ENCODE peak calls at places on chromosomes 6 and 20, in ten cellular contexts. X, O, D, G, N, M, Y, C, K and T are unnamed samples.

GRCh38 chr20:18388860-18389259 is 78.0 kb downstream of the DZANK1 start:
- DNase-seq in G (no peak), C (no peak), D (no peak), O (peak), M (no peak), Y (peak), N (no peak), X (peak), K (no peak), T (no peak)

GRCh38 chr6:125872259-125872921 is 81.6 kb downstream of the NCOA7 start:
- DNase-seq in M (no peak), C (no peak), N (no peak), X (no peak), D (no peak), G (no peak), O (peak), Y (peak), K (no peak), T (no peak)

GRCh38 chr6:3128381-3129108 is 10.0 kb downstream of the BPHL start:
- DNase-seq in Y (no peak), O (no peak), C (no peak), N (no peak), X (no peak), G (no peak), D (no peak), K (no peak), M (no peak), T (no peak)

GRCh38 chr6:13101985-13102384 is 226.4 kb downstream of the TBC1D7 start:
- DNase-seq in X (no peak), O (no peak), M (no peak), N (no peak), G (no peak), K (no peak), C (no peak), D (no peak), Y (no peak), T (no peak)

GRCh38 chr6:138963531-138963930 is 24.5 kb downstream of the REPS1 start:
- DNase-seq in M (no peak), N (no peak), X (no peak), K (no peak), C (no peak), O (peak), D (no peak), Y (no peak), G (no peak), T (no peak)

GRCh38 chr6:81735756-81736380 is 16.6 kb downstream of the TENT5A start:
- DNase-seq in N (no peak), M (no peak), O (peak), K (no peak), D (no peak), X (peak), C (no peak), Y (peak), G (no peak), T (no peak)

GRCh38 chr6:5036309-5036708 is 32.5 kb upstream of the RPP40 start:
- DNase-seq in C (no peak), K (peak), M (no peak), D (no peak), X (peak), O (peak), N (no peak), G (no peak), Y (peak), T (no peak)

GRCh38 chr20:64192406-64192805 is 28.2 kb downstream of the MYT1 start:
- DNase-seq in C (no peak), O (no peak), D (no peak), G (no peak), M (no peak), K (peak), X (no peak), N (peak), Y (no peak), T (no peak)

GRCh38 chr6:139583420-139583819 is 209.0 kb upstream of the CITED2 start:
- DNase-seq in O (peak), C (no peak), K (no peak), Y (peak), M (no peak), X (no peak), G (no peak), D (no peak), N (no peak), T (no peak)

GRCh38 chr6:168332020-168332419 is 12.4 kb upstream of the DACT2 start:
- DNase-seq in Y (no peak), C (no peak), K (no peak), G (no peak), M (no peak), X (no peak), O (no peak), D (no peak), N (no peak), T (no peak)

GRCh38 chr6:98724537-98724936 is 109.8 kb upstream of the POU3F2 start:
- DNase-seq in X (no peak), K (peak), Y (no peak), C (no peak), O (peak), G (no peak), D (no peak), N (no peak), M (no peak), T (no peak)

GRCh38 chr6:37788259-37788658 is 31.3 kb upstream of the ZFAND3 start:
- DNase-seq in X (no peak), M (no peak), G (no peak), Y (no peak), O (no peak), C (no peak), N (no peak), K (no peak), D (no peak), T (no peak)

GRCh38 chr20:46400828-46401477 is 5.5 kb downstream of the ELMO2 start:
- DNase-seq in O (peak), M (no peak), G (no peak), K (no peak), N (no peak), C (no peak), X (peak), D (no peak), Y (peak), T (no peak)

GRCh38 chr6:69795469-69796080 is 1.2 kb downstream of the LMBRD1 start:
- DNase-seq in C (no peak), O (peak), Y (no peak), D (no peak), M (no peak), N (no peak), X (no peak), K (no peak), G (no peak), T (peak)

GRCh38 chr20:17972121-17972520 is 3.3 kb downstream of the MGME1 start:
- DNase-seq in X (no peak), G (no peak), K (no peak), O (peak), D (no peak), C (no peak), N (no peak), M (no peak), Y (peak), T (no peak)

GRCh38 chr6:96186516-96187195 is 170.9 kb downstream of the FUT9 start:
- DNase-seq in D (no peak), M (no peak), X (no peak), N (no peak), O (no peak), G (no peak), C (no peak), Y (no peak), K (no peak), T (no peak)

GRCh38 chr6:9516207-9516606 is 898.7 kb downstream of the TFAP2A start:
- DNase-seq in G (peak), C (no peak), O (peak), M (no peak), N (no peak), Y (peak), D (no peak), X (peak), K (peak), T (no peak)

GRCh38 chr20:3168829-3169590 is 4.3 kb downstream of the LZTS3 start:
- DNase-seq in O (no peak), G (no peak), N (no peak), Y (no peak), C (no peak), M (no peak), D (no peak), X (no peak), K (no peak), T (no peak)

GRCh38 chr20:48686238-48687096 is 141.3 kb downstream of the PREX1 start:
- DNase-seq in Y (no peak), D (peak), X (peak), N (no peak), G (peak), M (no peak), O (peak), K (no peak), C (no peak), T (no peak)

GRCh38 chr6:137313928-137314855 is 95.0 kb upstream of the IFNGR1 start:
- DNase-seq in M (peak), D (peak), O (peak), N (peak), K (peak), G (peak), Y (peak), X (peak), C (peak), T (peak)

GRCh38 chr6:14209005-14209404 is 91.4 kb downstream of the CD83 start:
- DNase-seq in N (no peak), M (no peak), G (no peak), O (no peak), K (no peak), D (no peak), Y (no peak), C (no peak), X (no peak), T (no peak)

GRCh38 chr20:57473246-57474042 is 51.5 kb downstream of the CTCFL start:
- DNase-seq in X (no peak), D (no peak), N (peak), M (no peak), O (peak), Y (no peak), G (no peak), K (no peak), C (peak), T (peak)

GRCh38 chr20:31987744-31988143 is 19.8 kb downstream of the XKR7 start:
- DNase-seq in Y (no peak), M (no peak), N (no peak), O (peak), G (no peak), C (no peak), X (peak), D (no peak), K (no peak), T (no peak)

GRCh38 chr6:136524339-136524935 is 25.8 kb downstream of the MAP7 start:
- DNase-seq in K (no peak), C (no peak), X (no peak), D (no peak), M (no peak), N (no peak), Y (no peak), G (no peak), O (no peak), T (no peak)

GRCh38 chr6:109701201-109701600 is 10.1 kb downstream of the FIG4 start:
- DNase-seq in D (no peak), G (no peak), O (no peak), X (no peak), K (no peak), Y (no peak), N (no peak), C (no peak), M (no peak), T (no peak)

GRCh38 chr20:59819496-59820203 is 113.8 kb downstream of the SYCP2 start:
- DNase-seq in Y (no peak), G (no peak), X (no peak), D (no peak), M (no peak), O (no peak), N (no peak), K (no peak), C (no peak), T (no peak)

GRCh38 chr20:16078172-16078898 is 494.9 kb downstream of the KIF16B start:
- DNase-seq in N (no peak), D (no peak), G (no peak), X (no peak), K (no peak), Y (no peak), M (no peak), O (no peak), C (no peak), T (no peak)

GRCh38 chr6:97009781-97010492 is 85.4 kb downstream of the KLHL32 start:
- DNase-seq in K (no peak), Y (no peak), C (no peak), X (no peak), O (no peak), G (no peak), N (no peak), D (no peak), M (no peak), T (no peak)

GRCh38 chr6:5723905-5724691 is 282.6 kb downstream of the NRN1 start:
- DNase-seq in C (no peak), G (no peak), M (no peak), O (peak), K (no peak), D (peak), X (no peak), Y (no peak), N (peak), T (peak)

GRCh38 chr6:18276610-18277009 is 12.3 kb upstream of the DEK start:
- DNase-seq in M (no peak), N (no peak), Y (no peak), O (no peak), X (no peak), G (no peak), C (no peak), D (no peak), K (no peak), T (no peak)

GRCh38 chr6:95249176-95249575 is 328.2 kb upstream of the MANEA start:
- DNase-seq in X (peak), O (peak), G (no peak), K (no peak), Y (peak), C (no peak), M (no peak), N (no peak), D (no peak), T (no peak)

GRCh38 chr20:25072226-25072811 is 9.6 kb downstream of the VSX1 start:
- DNase-seq in K (no peak), O (no peak), N (no peak), C (no peak), Y (no peak), D (no peak), M (no peak), X (no peak), G (no peak), T (no peak)

GRCh38 chr6:31083742-31084354 is 28.5 kb downstream of the C6orf15 start:
- DNase-seq in C (no peak), G (peak), Y (peak), N (no peak), O (peak), X (peak), K (peak), M (no peak), D (peak), T (peak)

GRCh38 chr20:47502801-47503239 is 1.1 kb downstream of the NCOA3 start:
- DNase-seq in G (no peak), C (no peak), K (peak), O (peak), M (no peak), D (peak), Y (peak), X (peak), N (no peak), T (peak)

GRCh38 chr20:17916365-17916996 is 52.1 kb downstream of the SNX5 start:
- DNase-seq in M (no peak), K (no peak), D (no peak), N (no peak), G (no peak), C (no peak), O (no peak), X (no peak), Y (no peak), T (no peak)

GRCh38 chr6:79536615-79536968 is 638 bp downstream of the LCA5 start:
- DNase-seq in X (peak), G (no peak), D (peak), N (no peak), K (no peak), M (no peak), C (no peak), Y (peak), O (peak), T (no peak)

GRCh38 chr6:168007592-168008338 is 10.3 kb downstream of the KIF25 start:
- DNase-seq in Y (peak), N (no peak), D (no peak), X (peak), K (no peak), G (peak), M (no peak), C (no peak), O (peak), T (no peak)

GRCh38 chr20:50399917-50400704 is 110.1 kb upstream of the PTPN1 start:
- DNase-seq in K (no peak), M (no peak), G (peak), N (peak), X (no peak), Y (peak), C (no peak), O (peak), D (no peak), T (no peak)
- TF ChIP-seq CTCF in K (no peak), M (no peak), G (no peak), N (no peak), X (no peak), Y (peak), C (no peak), O (peak), D (no peak), T (no peak)

GRCh38 chr20:36632487-36633284 is 13.3 kb downstream of the SLA2 start:
- DNase-seq in C (no peak), G (no peak), K (peak), M (no peak), X (no peak), O (no peak), D (no peak), Y (no peak), N (no peak), T (no peak)
- TF ChIP-seq CTCF in C (no peak), G (no peak), K (no peak), M (no peak), X (no peak), O (no peak), D (no peak), Y (no peak), N (no peak), T (no peak)

GRCh38 chr6:51386347-51386836 is 567.7 kb downstream of the TFAP2B start:
- DNase-seq in G (no peak), D (no peak), N (no peak), K (no peak), Y (no peak), M (no peak), X (no peak), C (no peak), O (no peak), T (no peak)
- TF ChIP-seq CTCF in G (no peak), D (no peak), N (no peak), K (no peak), Y (no peak), M (no peak), X (no peak), C (no peak), O (no peak), T (no peak)

DNA sequence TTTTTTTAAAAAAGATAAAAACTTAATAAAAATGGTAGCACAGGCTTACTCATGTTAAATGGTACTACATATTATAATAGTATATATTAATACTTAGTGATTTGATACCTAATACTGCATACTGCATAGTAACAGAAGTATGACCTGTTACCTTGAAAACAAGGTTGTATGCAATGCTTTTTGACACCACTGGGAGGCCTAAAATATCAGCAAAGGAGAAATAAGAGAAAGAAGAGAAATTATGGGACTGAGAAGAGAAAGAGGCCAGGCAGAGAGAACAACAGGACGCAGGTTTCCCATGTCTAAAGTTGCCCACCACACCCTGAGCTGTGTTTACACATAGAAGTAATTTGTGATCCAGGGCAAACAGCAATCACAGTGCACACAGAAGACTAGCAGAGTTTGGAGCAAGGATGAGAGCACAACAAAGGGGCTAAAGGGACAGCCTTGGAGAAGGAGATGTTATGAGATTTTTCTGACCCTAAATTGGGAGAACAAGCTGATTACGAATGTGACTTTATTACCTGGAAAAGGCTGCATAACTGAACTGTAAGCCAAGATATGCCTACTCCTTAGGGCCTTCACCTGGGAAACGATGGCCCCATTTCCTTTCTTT is 73.2 kb downstream of the ROS1 start:
- DNase-seq in D (no peak), Y (peak), M (no peak), C (no peak), K (no peak), G (no peak), O (peak), N (no peak), X (peak), T (peak)
- TF ChIP-seq CTCF in D (peak), Y (peak), M (peak), C (no peak), K (peak), G (no peak), O (peak), N (peak), X (peak), T (peak)

GRCh38 chr6:39370021-39370420 is 47.5 kb upstream of the KCNK16 start:
- DNase-seq in O (peak), N (no peak), G (no peak), K (no peak), C (no peak), Y (no peak), M (no peak), D (no peak), X (peak), T (no peak)
- TF ChIP-seq CTCF in O (peak), N (no peak), G (no peak), K (peak), C (peak), Y (no peak), M (no peak), D (peak), X (peak), T (no peak)

GRCh38 chr6:52371656-52372151 is 9.8 kb downstream of the PAQR8 start:
- DNase-seq in D (no peak), Y (no peak), M (no peak), N (no peak), O (peak), C (no peak), K (no peak), G (no peak), X (peak), T (no peak)
- TF ChIP-seq CTCF in D (no peak), Y (no peak), M (no peak), N (no peak), O (no peak), C (no peak), K (no peak), G (no peak), X (no peak), T (no peak)

DNA sequence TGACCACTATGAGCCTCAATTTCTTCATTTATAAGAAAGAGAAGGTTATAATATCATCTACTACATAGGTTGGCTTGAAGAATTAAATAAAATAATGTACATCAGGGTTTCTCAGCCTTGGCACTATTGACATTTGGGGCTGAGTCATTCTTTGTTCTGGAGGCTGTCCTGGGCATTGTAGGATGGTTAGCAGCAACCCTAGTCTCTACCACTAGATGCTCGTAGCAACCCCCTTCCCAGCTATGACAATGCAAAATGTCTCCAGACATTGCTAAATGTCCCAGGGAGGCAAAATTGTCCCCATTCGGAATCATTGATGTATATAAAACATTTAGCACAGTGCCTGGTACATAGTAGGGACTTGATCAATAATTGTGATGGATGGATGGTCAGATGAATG is 152.1 kb downstream of the KHDC1L start:
- DNase-seq in O (no peak), X (no peak), C (no peak), D (no peak), K (no peak), N (no peak), M (no peak), G (no peak), Y (no peak), T (no peak)
- TF ChIP-seq CTCF in O (no peak), X (no peak), C (no peak), D (no peak), K (no peak), N (no peak), M (no peak), G (no peak), Y (no peak), T (no peak)